ENCODE peak calls at places on chromosomes 6 and 20, in four cellular contexts. J is OCI-LY7, B is heart left ventricle, M is adrenal gland. C is an unnamed sample.

GRCh38 chr6:149166324-149166723 is 151.2 kb upstream of the TAB2 start:
- DNase-seq in M (no peak), J (no peak), B (no peak), C (no peak)

GRCh38 chr6:109478848-109479624 is 4.0 kb downstream of the ZBTB24 start:
- DNase-seq in M (no peak), J (no peak), B (no peak), C (no peak)

GRCh38 chr6:166456360-166457156 is 73.8 kb upstream of the MPC1 start:
- DNase-seq in J (peak; percentile 46), M (no peak), B (no peak), C (no peak)

GRCh38 chr6:26232950-26233607 is 131.9 kb upstream of the BTN3A2 start:
- DNase-seq in B (no peak), M (no peak), J (no peak), C (no peak)

GRCh38 chr20:32470025-32470861 is 112.1 kb downstream of the ASXL1 start:
- DNase-seq in J (peak; percentile 61), B (peak; percentile 74), M (peak; percentile 86), C (peak; percentile 69)

GRCh38 chr6:57432162-57432561 is 114.7 kb downstream of the PRIM2 start:
- DNase-seq in B (no peak), M (no peak), J (no peak), C (no peak)

GRCh38 chr20:52552181-52552872 is 360.7 kb upstream of the ZFP64 start:
- DNase-seq in J (no peak), B (no peak), M (no peak), C (no peak)

GRCh38 chr6:81938991-81939773 is 186.7 kb upstream of the TENT5A start:
- DNase-seq in B (no peak), M (no peak), J (no peak), C (no peak)

GRCh38 chr6:145898376-145898775 is 65.8 kb downstream of the SHPRH start:
- DNase-seq in J (no peak), M (no peak), B (no peak), C (no peak)

GRCh38 chr6:5540375-5540774 is 279.1 kb downstream of the FARS2 start:
- DNase-seq in B (no peak), J (no peak), M (no peak), C (no peak)

GRCh38 chr20:19083136-19083621 is 129.3 kb upstream of the SLC24A3 start:
- DNase-seq in B (no peak), M (no peak), J (no peak), C (no peak)

GRCh38 chr6:16239090-16239797 is 857 bp downstream of the GMPR start:
- DNase-seq in B (peak; percentile 75), M (no peak), J (no peak), C (no peak)

GRCh38 chr6:16240618-16241320 is 2.4 kb downstream of the GMPR start:
- DNase-seq in B (no peak), M (no peak), J (no peak), C (no peak)

GRCh38 chr6:16241321-16241689 is 2.9 kb downstream of the GMPR start:
- DNase-seq in J (no peak), M (no peak), B (no peak), C (no peak)

GRCh38 chr6:16238658-16239089 is 287 bp downstream of the GMPR start:
- DNase-seq in B (no peak), M (no peak), J (no peak), C (no peak)

GRCh38 chr6:16239798-16240123 is 1.4 kb downstream of the GMPR start:
- DNase-seq in M (peak; percentile 89), B (no peak), J (no peak), C (peak; percentile 78)
- TF ChIP-seq CTCF in M (no peak), B (no peak), J (no peak), C (no peak)

GRCh38 chr6:56370127-56370540 is 122.8 kb upstream of the COL21A1 start:
- DNase-seq in M (peak; percentile 50), J (no peak), B (peak; percentile 61), C (peak; percentile 72)

GRCh38 chr6:56375806-56376205 is 128.4 kb upstream of the COL21A1 start:
- DNase-seq in M (no peak), J (no peak), B (no peak), C (no peak)

GRCh38 chr6:56374841-56375369 is 127.5 kb upstream of the COL21A1 start:
- DNase-seq in B (peak; percentile 58), M (peak; percentile 26), J (no peak), C (peak; percentile 59)

GRCh38 chr6:56370591-56371198 is 123.3 kb upstream of the COL21A1 start:
- DNase-seq in J (peak; percentile 4), B (peak; percentile 67), M (peak; percentile 79), C (peak; percentile 74)

DNA sequence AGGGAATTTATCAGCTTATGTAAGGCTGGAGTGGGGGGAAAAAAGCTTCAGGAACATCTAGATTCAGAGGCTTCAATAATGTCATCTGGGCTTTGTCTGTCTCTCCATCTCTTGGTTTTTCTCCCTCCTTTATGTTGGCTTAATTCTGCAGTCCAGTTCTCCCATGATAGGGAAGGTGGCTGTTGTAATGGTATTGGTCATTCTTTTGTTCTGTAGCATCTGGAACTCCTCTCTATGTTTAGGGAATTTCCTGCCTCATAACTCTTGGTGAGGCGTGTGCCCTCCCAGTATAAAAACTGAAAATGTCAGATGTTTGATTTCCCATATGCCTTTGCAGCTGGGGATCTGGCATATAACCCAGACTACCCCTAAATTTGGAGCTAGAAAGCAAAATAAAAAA is 125.2 kb upstream of the COL21A1 start:
- DNase-seq in J (no peak), B (no peak), M (no peak), C (no peak)
- H3K27ac ChIP-seq in J (no peak overlapping the region), B (peak overlapping the region; percentile 65), M (no peak overlapping the region), C (peak overlapping the region; percentile 88)

DNA sequence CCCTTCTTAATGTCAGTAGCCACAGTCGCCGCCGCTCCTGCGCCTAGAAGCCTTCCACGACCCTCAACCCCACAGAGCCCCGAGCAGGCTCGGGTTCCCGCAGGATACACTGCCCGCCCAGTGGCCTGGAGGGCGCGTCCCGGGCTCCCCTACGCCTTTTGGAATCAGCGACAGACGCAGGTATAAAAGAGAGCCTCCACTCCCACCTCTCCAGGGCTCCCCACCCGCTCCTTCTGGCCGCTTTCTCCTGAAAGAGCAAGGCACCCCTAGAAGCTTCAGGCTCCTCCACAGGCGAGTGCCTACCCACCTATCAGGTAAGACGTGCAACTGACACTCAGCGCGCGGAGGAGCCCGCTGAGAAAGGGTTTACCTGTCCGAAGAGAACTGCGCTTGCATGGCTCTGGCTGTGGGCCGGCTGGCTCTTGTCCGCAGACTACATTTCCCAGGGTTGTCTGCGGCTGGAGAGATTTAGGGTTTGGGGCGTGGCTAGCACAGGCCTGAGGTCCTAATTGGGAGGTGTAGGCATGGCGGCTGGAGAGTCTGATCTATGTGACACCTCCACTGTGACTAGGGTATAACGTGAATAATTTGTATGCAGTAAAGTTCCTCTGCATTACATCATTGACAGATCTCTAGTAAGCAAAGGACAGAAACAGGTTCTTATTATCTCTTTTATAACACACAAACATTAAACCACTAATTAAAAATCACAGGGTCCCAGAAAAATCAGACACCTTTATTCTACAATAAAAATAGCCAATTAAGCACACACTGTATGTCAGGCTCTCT is 13.5 kb upstream of the ZNF391 start:
- DNase-seq in B (peak; percentile 74), J (no peak), M (peak; percentile 82), C (peak; percentile 79)
- H3K4me3 ChIP-seq in B (peak overlapping the region; percentile 67), J (no peak overlapping the region), M (peak overlapping the region; percentile 92), C (peak overlapping the region; percentile 88)

GRCh38 chr20:61278296-61278695 is 26.2 kb downstream of the CDH4 start:
- DNase-seq in B (no peak), M (no peak), J (no peak), C (no peak)

GRCh38 chr20:61281286-61281795 is 29.3 kb downstream of the CDH4 start:
- DNase-seq in J (no peak), M (no peak), B (no peak), C (no peak)

GRCh38 chr20:61284752-61285151 is 32.7 kb downstream of the CDH4 start:
- DNase-seq in J (no peak), M (no peak), B (no peak), C (no peak)

GRCh38 chr20:61279621-61280150 is 27.6 kb downstream of the CDH4 start:
- DNase-seq in J (no peak), M (no peak), B (no peak), C (no peak)

DNA sequence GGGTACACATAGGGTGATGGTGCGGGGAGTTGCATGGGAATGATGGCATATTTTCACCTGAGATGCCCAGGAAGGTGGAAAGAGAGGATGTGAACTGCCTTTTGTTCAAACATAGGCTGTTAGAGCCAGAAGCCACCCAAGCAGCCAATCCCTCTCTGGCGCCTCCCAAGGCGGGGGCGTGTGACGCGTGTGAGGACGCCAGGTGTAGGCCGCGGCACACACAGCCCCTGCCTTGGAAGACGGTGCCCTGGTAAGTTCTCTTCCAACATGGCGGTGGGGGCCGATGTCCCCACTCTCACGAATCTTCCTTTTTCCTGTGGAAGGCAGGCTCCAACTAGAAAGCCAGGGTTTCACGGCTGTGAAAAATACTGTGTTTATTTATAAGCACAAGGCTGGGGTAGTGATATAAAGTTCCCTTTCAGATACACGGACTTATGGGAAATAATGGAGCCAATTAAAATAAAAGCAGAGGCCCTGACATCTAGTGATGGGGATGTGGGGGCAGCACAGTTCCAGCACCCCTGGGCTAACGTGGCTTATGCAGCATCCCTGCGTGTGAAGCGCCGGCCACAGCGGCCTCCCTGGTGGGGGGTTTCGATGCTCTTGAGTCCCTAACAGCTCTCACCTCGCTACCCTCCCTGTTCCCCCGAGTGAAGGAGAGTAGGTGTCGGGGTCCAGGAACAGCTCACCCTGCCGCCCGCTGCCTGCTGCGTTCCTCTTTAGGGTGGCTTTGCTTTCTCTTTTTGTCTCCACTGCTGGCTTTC is 28.3 kb downstream of the CDH4 start:
- DNase-seq in J (no peak), M (no peak), B (no peak), C (no peak)
- TF ChIP-seq CTCF in J (no peak), M (no peak), B (no peak), C (no peak)

GRCh38 chr6:132357120-132357519 is 44.2 kb downstream of the MOXD1 start:
- DNase-seq in M (no peak), J (no peak), B (no peak), C (no peak)

GRCh38 chr6:132359891-132360290 is 41.4 kb downstream of the MOXD1 start:
- DNase-seq in B (no peak), J (no peak), M (no peak), C (no peak)

DNA sequence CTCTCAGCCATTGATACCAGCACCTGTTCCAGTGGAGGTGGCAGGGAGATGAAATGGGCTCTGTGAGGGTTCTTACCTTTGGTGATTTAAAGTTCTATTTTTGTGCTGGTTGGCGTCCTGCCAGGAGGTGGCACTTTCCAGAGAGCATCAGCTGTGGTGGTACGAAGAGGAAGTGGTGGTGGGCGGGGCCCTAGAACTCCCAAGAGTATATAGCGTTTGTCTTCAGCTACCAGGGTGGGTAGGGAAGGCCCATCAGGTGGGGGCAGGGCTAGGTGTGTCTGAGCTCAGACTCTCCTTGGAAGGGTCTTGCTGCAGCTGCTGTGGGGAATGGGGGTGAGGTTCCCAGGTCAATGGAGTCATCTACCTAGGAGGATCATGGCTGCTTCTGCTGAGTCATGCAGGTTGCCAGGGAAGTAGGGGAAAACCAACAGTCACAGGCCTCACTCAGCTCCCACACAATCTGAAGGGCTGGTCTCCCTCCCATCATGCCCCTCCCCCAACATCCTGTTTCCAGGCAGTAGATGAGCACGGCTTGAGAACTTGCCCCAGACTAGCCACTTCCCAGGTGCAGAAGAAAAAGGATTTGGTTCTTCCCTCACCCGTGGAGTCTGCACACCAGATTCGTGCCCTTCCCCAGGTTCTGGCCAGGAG is 46.6 kb downstream of the MOXD1 start:
- DNase-seq in B (no peak), M (no peak), J (peak; percentile 93), C (no peak)
- H3K27ac ChIP-seq in B (no peak overlapping the region), M (no peak overlapping the region), J (peak overlapping the region; percentile 55), C (no peak overlapping the region)

C was measured in heart right ventricle.